ENCODE peak calls at places on chromosome 11, in six cellular contexts. L is fibroblast of lung, H is lower leg skin, J is A673, E is stomach, C is body of pancreas. K is an unnamed sample.

GRCh38 chr11:103842795-103843194 is 193.6 kb upstream of the DDI1 start:
- DNase-seq in L (peak; percentile 87), H (no peak), J (peak; percentile 33), E (no peak), C (no peak), K (peak; percentile 93)

GRCh38 chr11:2951235-2952110 is 22.3 kb upstream of the PHLDA2 start:
- DNase-seq in L (peak; percentile 82), H (no peak), J (peak; percentile 53), E (no peak), C (no peak), K (peak; percentile 56)

GRCh38 chr11:11072067-11072466 is 214.2 kb upstream of the ZBED5 start:
- DNase-seq in L (no peak), H (no peak), J (no peak), E (no peak), C (no peak), K (no peak)

GRCh38 chr11:110490886-110491285 is 61.1 kb downstream of the FDX1 start:
- DNase-seq in L (peak; percentile 65), H (no peak), J (no peak), E (no peak), C (no peak), K (peak; percentile 90)

GRCh38 chr11:62705401-62705800 is 1.8 kb downstream of the BSCL2 start:
- DNase-seq in L (peak; percentile 20), H (no peak), J (no peak), E (no peak), C (peak; percentile 55), K (no peak)

GRCh38 chr11:34744511-34744910 is 123.6 kb downstream of the EHF start:
- DNase-seq in L (no peak), H (no peak), J (no peak), E (no peak), C (no peak), K (peak; percentile 42)

GRCh38 chr11:106167085-106167484 is 89.6 kb downstream of the AASDHPPT start:
- DNase-seq in L (no peak), H (no peak), J (no peak), E (no peak), C (no peak), K (no peak)

GRCh38 chr11:26862801-26863200 is 131.1 kb upstream of the FIBIN start:
- DNase-seq in L (no peak), H (no peak), J (no peak), E (no peak), C (no peak), K (no peak)

GRCh38 chr11:110832080-110832479 is 119.8 kb upstream of the ARHGAP20 start:
- DNase-seq in L (no peak), H (no peak), J (no peak), E (no peak), C (no peak), K (no peak)

GRCh38 chr11:18369398-18369797 is 25.0 kb upstream of the LDHA start:
- DNase-seq in L (no peak), H (no peak), J (no peak), E (no peak), C (no peak), K (no peak)

GRCh38 chr11:72081856-72082255 is 1.2 kb downstream of the LRRC51 start:
- DNase-seq in L (no peak), H (no peak), J (no peak), E (no peak), C (no peak), K (no peak)

GRCh38 chr11:35617687-35618496 is at the start of gene FJX1:
- DNase-seq in L (peak; percentile 94), H (peak; percentile 50), J (peak; percentile 98), E (no peak), C (peak; percentile 40), K (peak; percentile 95)

GRCh38 chr11:92249156-92249753 is 24.6 kb downstream of the FAT3 start:
- DNase-seq in L (no peak), H (no peak), J (no peak), E (no peak), C (no peak), K (no peak)

GRCh38 chr11:126359431-126360048 is 4.1 kb downstream of the ST3GAL4 start:
- DNase-seq in L (peak; percentile 70), H (peak; percentile 69), J (peak; percentile 74), E (no peak), C (peak; percentile 30), K (peak; percentile 91)

GRCh38 chr11:36027731-36028130 is 83.9 kb downstream of the LDLRAD3 start:
- DNase-seq in L (no peak), H (no peak), J (no peak), E (no peak), C (no peak), K (no peak)

GRCh38 chr11:57463596-57464342 is 3.4 kb downstream of the RTN4RL2 start:
- DNase-seq in L (no peak), H (no peak), J (no peak), E (no peak), C (no peak), K (no peak)

GRCh38 chr11:69546735-69547370 is 65.4 kb downstream of the LINC01488 start:
- DNase-seq in L (no peak), H (no peak), J (no peak), E (no peak), C (no peak), K (no peak)

GRCh38 chr11:34468209-34468841 is 29.6 kb downstream of the CAT start:
- DNase-seq in L (no peak), H (no peak), J (peak; percentile 86), E (peak; percentile 33), C (peak; percentile 37), K (peak; percentile 46)

GRCh38 chr11:10784229-10785145 is 24.2 kb downstream of the EIF4G2 start:
- DNase-seq in L (peak; percentile 70), H (no peak), J (no peak), E (no peak), C (no peak), K (no peak)

GRCh38 chr11:1935156-1936071 is 11.7 kb upstream of the MRPL23 start:
- DNase-seq in L (no peak), H (no peak), J (no peak), E (no peak), C (no peak), K (no peak)

GRCh38 chr11:109704432-109704831 is 282.4 kb downstream of the C11orf87 start:
- DNase-seq in L (no peak), H (no peak), J (no peak), E (no peak), C (no peak), K (no peak)

GRCh38 chr11:95886462-95886861 is 37.4 kb downstream of the MTMR2 start:
- DNase-seq in L (no peak), H (no peak), J (no peak), E (no peak), C (no peak), K (no peak)

GRCh38 chr11:113142508-113142907 is 171.9 kb upstream of the TTC12 start:
- DNase-seq in L (no peak), H (no peak), J (no peak), E (no peak), C (no peak), K (no peak)

GRCh38 chr11:68982134-68982533 is 1.3 kb upstream of the MRGPRD start:
- DNase-seq in L (no peak), H (no peak), J (no peak), E (no peak), C (no peak), K (no peak)

GRCh38 chr11:35539781-35540281 is 14.4 kb upstream of the PAMR1 start:
- DNase-seq in L (peak; percentile 70), H (peak; percentile 79), J (no peak), E (no peak), C (no peak), K (peak; percentile 93)

GRCh38 chr11:95711162-95711944 is 78.2 kb downstream of the FAM76B start:
- DNase-seq in L (peak; percentile 92), H (no peak), J (no peak), E (no peak), C (no peak), K (peak; percentile 75)

GRCh38 chr11:86218125-86219081 is 26.1 kb upstream of the EED start:
- DNase-seq in L (peak; percentile 64), H (peak; percentile 61), J (peak; percentile 89), E (peak; percentile 64), C (peak; percentile 77), K (peak; percentile 79)

DNA sequence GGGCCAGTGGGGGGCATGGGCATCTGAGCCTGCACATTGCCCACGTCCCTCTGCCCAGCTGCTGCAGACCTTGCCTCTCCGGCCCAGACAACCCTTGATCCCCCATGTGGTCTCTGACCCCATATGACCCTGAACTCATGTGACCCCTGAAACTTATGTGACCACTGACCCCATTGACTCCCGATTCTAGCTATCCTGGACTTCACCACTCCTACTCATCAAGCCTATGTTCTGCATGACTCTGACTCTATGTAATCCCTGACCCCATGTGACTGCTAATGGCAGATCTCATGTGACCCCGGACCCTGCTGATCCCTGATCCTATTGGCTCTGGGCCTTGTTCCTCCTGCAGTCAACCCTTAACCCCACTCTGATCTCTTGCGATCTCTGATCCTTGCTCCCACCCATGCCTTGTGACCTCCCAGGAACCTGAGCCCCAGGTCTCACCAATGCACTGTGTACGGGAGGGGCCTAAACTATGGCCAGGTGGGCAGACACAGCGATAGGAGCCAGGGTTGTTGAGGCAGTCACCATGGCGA is 5.7 kb downstream of the LTBP3 start:
- DNase-seq in L (no peak), H (no peak), J (no peak), E (no peak), C (no peak), K (no peak)
- TF ChIP-seq CTCF in L (no peak), H (no peak), J (no peak), E (no peak), C (no peak), K (no peak)

GRCh38 chr11:66957971-66958231 is 282 bp downstream of the PC start:
- DNase-seq in L (no peak), H (no peak), J (no peak), E (no peak), C (no peak), K (no peak)
- H3K4me3 ChIP-seq in L (peak overlapping the region; percentile 58), H (peak overlapping the region; percentile 44), J (peak overlapping the region; percentile 69), E (peak overlapping the region; percentile 69), C (no peak overlapping the region), K (peak overlapping the region; percentile 49)

GRCh38 chr11:23555085-23555484 is 694.8 kb upstream of the CCDC179 start:
- DNase-seq in L (peak; percentile 79), H (no peak), J (no peak), E (no peak), C (no peak), K (peak; percentile 57)

GRCh38 chr11:23556163-23556750 is 696.0 kb upstream of the CCDC179 start:
- DNase-seq in L (no peak), H (no peak), J (no peak), E (no peak), C (no peak), K (no peak)

GRCh38 chr11:23554002-23554401 is 693.7 kb upstream of the CCDC179 start:
- DNase-seq in L (no peak), H (no peak), J (no peak), E (no peak), C (no peak), K (peak; percentile 6)
- TF ChIP-seq CTCF in L (no peak), H (no peak), J (no peak), E (no peak), C (no peak), K (peak; percentile 18)

GRCh38 chr11:31818874-31819331 is 7.8 kb upstream of the PAX6 start:
- DNase-seq in L (no peak), H (no peak), J (no peak), E (no peak), C (no peak), K (no peak)

GRCh38 chr11:31819533-31820437 is 8.7 kb upstream of the PAX6 start:
- DNase-seq in L (no peak), H (no peak), J (no peak), E (no peak), C (no peak), K (no peak)

GRCh38 chr11:31821235-31821764 is 10.2 kb upstream of the PAX6 start:
- DNase-seq in L (no peak), H (no peak), J (no peak), E (no peak), C (no peak), K (no peak)

GRCh38 chr11:31821779-31822574 is 10.9 kb upstream of the PAX6 start:
- DNase-seq in L (no peak), H (no peak), J (peak; percentile 58), E (no peak), C (no peak), K (no peak)

GRCh38 chr11:31820438-31820818 is 9.3 kb upstream of the PAX6 start:
- DNase-seq in L (no peak), H (no peak), J (no peak), E (no peak), C (no peak), K (no peak)
- H3K4me3 ChIP-seq in L (no peak overlapping the region), H (no peak overlapping the region), J (no peak overlapping the region), E (no peak overlapping the region), C (no peak overlapping the region), K (no peak overlapping the region)